ENCODE peak calls at places on chromosomes 4 and X, in ten cellular contexts. N is AG04449, L is esophagus squamous epithelium, P is kidney epithelial cell, I is HL-60, U is cardiac fibroblast, Q is uterus, V is right cardiac atrium, A is lung, W is body of pancreas. Z is an unnamed sample.

GRCh38 chr4:140533951-140534480 is 10.0 kb downstream of the ELMOD2 start:
- DNase-seq in Q (no peak), V (no peak), L (no peak), N (no peak), A (no peak), I (no peak), P (no peak), W (no peak), U (peak), Z (no peak)

GRCh38 chrX:151180400-151180799 is 4.0 kb downstream of the GPR50 start:
- DNase-seq in I (no peak), Q (no peak), L (no peak), W (no peak), N (no peak), A (no peak), P (no peak), V (no peak), U (no peak), Z (no peak)

GRCh38 chr4:158865520-158866177 is 96.8 kb downstream of the FNIP2 start:
- DNase-seq in W (no peak), N (no peak), L (no peak), V (no peak), I (no peak), U (peak), P (no peak), Q (no peak), A (no peak), Z (no peak)

GRCh38 chrX:96474357-96475125 is 210.1 kb upstream of the DIAPH2 start:
- DNase-seq in L (no peak), W (no peak), Q (no peak), N (no peak), U (peak), P (no peak), A (no peak), I (no peak), V (no peak), Z (no peak)

GRCh38 chr4:135492439-135492838 is 1290.8 kb upstream of the PABPC4L start:
- DNase-seq in W (no peak), U (no peak), Q (no peak), A (no peak), N (no peak), P (no peak), I (no peak), V (no peak), L (no peak), Z (no peak)

GRCh38 chr4:182973421-182974340 is 56.5 kb upstream of the DCTD start:
- DNase-seq in N (no peak), P (no peak), U (peak), V (no peak), L (no peak), W (no peak), I (no peak), A (no peak), Q (no peak), Z (peak)

GRCh38 chrX:10986616-10987015 is 124.5 kb upstream of the HCCS start:
- DNase-seq in P (no peak), W (no peak), L (no peak), V (no peak), I (no peak), A (no peak), N (no peak), Q (no peak), U (no peak), Z (no peak)

GRCh38 chr4:184980261-184980660 is 38.0 kb upstream of the HELT start:
- DNase-seq in I (no peak), Q (no peak), V (no peak), A (no peak), W (no peak), L (no peak), U (no peak), N (no peak), P (no peak), Z (no peak)

GRCh38 chr4:139656614-139657486 is 8.8 kb upstream of the MGST2 start:
- DNase-seq in L (no peak), U (peak), A (peak), N (no peak), W (peak), I (peak), P (no peak), Q (peak), V (peak), Z (no peak)

GRCh38 chr4:123986268-123986798 is 589.7 kb downstream of the SPRY1 start:
- DNase-seq in L (peak), I (no peak), P (peak), W (no peak), V (peak), N (peak), U (peak), Q (peak), A (peak), Z (peak)

GRCh38 chrX:155745792-155746191 is 133.0 kb upstream of the TMLHE start:
- DNase-seq in P (peak), L (no peak), A (no peak), N (no peak), V (peak), I (no peak), W (peak), Q (peak), U (peak), Z (peak)

GRCh38 chr4:145177906-145178538 is 2.4 kb downstream of the OTUD4 start:
- DNase-seq in U (peak), P (no peak), V (no peak), W (no peak), A (no peak), I (peak), N (no peak), L (no peak), Q (no peak), Z (no peak)

GRCh38 chrX:53445977-53446376 is 11.8 kb upstream of the HSD17B10 start:
- DNase-seq in A (peak), P (no peak), V (peak), U (peak), W (peak), N (no peak), Q (no peak), I (peak), L (no peak), Z (no peak)

GRCh38 chr4:152115794-152116193 is 355.0 kb upstream of the GATB start:
- DNase-seq in I (no peak), A (no peak), W (no peak), V (no peak), N (no peak), P (no peak), U (no peak), Q (no peak), L (no peak), Z (no peak)

GRCh38 chrX:130110379-130111219 is at the start of gene ELF4:
- DNase-seq in I (peak), U (peak), L (peak), A (no peak), W (peak), P (no peak), V (no peak), Q (peak), N (no peak), Z (no peak)

GRCh38 chr4:73620115-73620792 is at the start of gene RASSF6:
- DNase-seq in I (peak), V (no peak), P (no peak), U (no peak), L (no peak), N (no peak), Q (no peak), W (peak), A (peak), Z (no peak)

GRCh38 chr4:2934077-2934812 is 29.0 kb downstream of the NOP14 start:
- DNase-seq in N (no peak), W (peak), I (peak), L (no peak), P (no peak), A (peak), U (peak), Q (peak), V (peak), Z (no peak)

GRCh38 chr4:18582841-18583240 is 561.3 kb upstream of the LCORL start:
- DNase-seq in U (no peak), Q (no peak), W (no peak), I (no peak), P (no peak), A (no peak), V (no peak), N (no peak), L (no peak), Z (no peak)

GRCh38 chr4:119579823-119580222 is 48.8 kb downstream of the PDE5A start:
- DNase-seq in V (no peak), A (no peak), P (no peak), I (no peak), N (no peak), L (no peak), Q (no peak), W (peak), U (no peak), Z (no peak)

GRCh38 chr4:81330018-81330417 is 115.0 kb upstream of the PRKG2 start:
- DNase-seq in N (no peak), U (no peak), V (no peak), A (no peak), W (no peak), Q (no peak), I (no peak), L (no peak), P (no peak), Z (no peak)

GRCh38 chr4:6509587-6509986 is 37.2 kb upstream of the PPP2R2C start:
- DNase-seq in I (no peak), U (no peak), V (no peak), W (no peak), Q (no peak), A (no peak), L (no peak), N (no peak), P (no peak), Z (no peak)

GRCh38 chr4:15118281-15118680 is 116.0 kb downstream of the CPEB2 start:
- DNase-seq in I (no peak), L (no peak), N (peak), Q (no peak), P (no peak), A (no peak), U (no peak), V (no peak), W (no peak), Z (peak)

GRCh38 chr4:181475781-181476180 is 767.4 kb upstream of the TENM3 start:
- DNase-seq in U (no peak), I (no peak), V (no peak), L (no peak), N (no peak), A (no peak), W (no peak), P (no peak), Q (no peak), Z (no peak)

GRCh38 chrX:69538321-69538876 is 34.3 kb downstream of the NALF2 start:
- DNase-seq in Q (peak), P (no peak), U (peak), I (peak), A (peak), N (no peak), V (peak), L (no peak), W (peak), Z (no peak)

GRCh38 chrX:5907202-5907601 is 321.5 kb downstream of the NLGN4X start:
- DNase-seq in U (no peak), Q (no peak), A (no peak), I (no peak), L (no peak), W (no peak), N (no peak), P (no peak), V (no peak), Z (no peak)

GRCh38 chr4:41932988-41933387 is 2.2 kb upstream of the TMEM33 start:
- DNase-seq in W (no peak), Q (no peak), I (no peak), U (no peak), N (no peak), A (no peak), L (no peak), V (no peak), P (no peak), Z (no peak)

GRCh38 chr4:41930139-41930831 is 4.9 kb upstream of the TMEM33 start:
- DNase-seq in L (no peak), V (no peak), U (no peak), Q (no peak), I (no peak), N (no peak), A (no peak), W (no peak), P (no peak), Z (no peak)

GRCh38 chr4:41935652-41936021 is 408 bp downstream of the TMEM33 start:
- DNase-seq in V (no peak), U (peak), Q (no peak), A (no peak), W (no peak), P (no peak), L (no peak), N (no peak), I (peak), Z (peak)

GRCh38 chr4:41934813-41935651 is at the start of gene TMEM33:
- DNase-seq in I (peak), V (peak), L (peak), Q (peak), N (peak), U (peak), W (peak), P (peak), A (peak), Z (peak)

GRCh38 chr4:41933997-41934812 is 1.0 kb upstream of the TMEM33 start:
- DNase-seq in A (peak), N (no peak), P (no peak), V (no peak), L (no peak), I (peak), U (no peak), W (no peak), Q (no peak), Z (no peak)
- H3K4me3 ChIP-seq in A (no peak), N (no peak), P (no peak), V (peak), L (peak), I (peak), U (no peak), W (no peak), Q (peak), Z (peak)

GRCh38 chrX:7169627-7170026 is 21.7 kb upstream of the PUDP start:
- DNase-seq in I (no peak), L (no peak), P (no peak), U (no peak), V (no peak), A (no peak), Q (no peak), W (peak), N (no peak), Z (no peak)
- H3K4me3 ChIP-seq in I (no peak), L (no peak), P (no peak), U (no peak), V (no peak), A (no peak), Q (no peak), W (no peak), N (no peak), Z (no peak)

DNA sequence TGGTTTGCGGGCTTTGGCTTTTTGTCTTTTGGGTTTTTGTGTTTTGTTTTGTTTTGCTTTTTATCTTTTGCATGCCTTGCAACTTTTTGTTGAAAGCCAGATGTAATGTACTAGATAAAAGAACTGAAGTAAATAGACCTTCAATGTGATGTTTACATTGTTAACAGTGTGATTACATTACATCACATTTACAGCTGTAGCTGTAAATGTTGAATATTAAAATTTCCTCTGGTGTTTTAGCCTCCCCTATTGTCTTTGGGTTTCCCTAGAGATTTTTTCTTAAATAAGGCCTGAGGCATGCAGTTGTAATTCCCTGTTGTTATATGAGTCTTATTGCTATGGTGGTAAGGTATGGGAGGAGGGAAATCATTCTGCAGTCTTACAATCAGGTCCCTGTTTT is 275.0 kb downstream of the PARM1 start:
- DNase-seq in P (no peak), V (no peak), A (no peak), W (no peak), L (no peak), I (no peak), Q (no peak), N (no peak), U (no peak), Z (no peak)
- H3K4me3 ChIP-seq in P (no peak), V (no peak), A (no peak), W (no peak), L (no peak), I (no peak), Q (no peak), N (no peak), U (no peak), Z (no peak)

DNA sequence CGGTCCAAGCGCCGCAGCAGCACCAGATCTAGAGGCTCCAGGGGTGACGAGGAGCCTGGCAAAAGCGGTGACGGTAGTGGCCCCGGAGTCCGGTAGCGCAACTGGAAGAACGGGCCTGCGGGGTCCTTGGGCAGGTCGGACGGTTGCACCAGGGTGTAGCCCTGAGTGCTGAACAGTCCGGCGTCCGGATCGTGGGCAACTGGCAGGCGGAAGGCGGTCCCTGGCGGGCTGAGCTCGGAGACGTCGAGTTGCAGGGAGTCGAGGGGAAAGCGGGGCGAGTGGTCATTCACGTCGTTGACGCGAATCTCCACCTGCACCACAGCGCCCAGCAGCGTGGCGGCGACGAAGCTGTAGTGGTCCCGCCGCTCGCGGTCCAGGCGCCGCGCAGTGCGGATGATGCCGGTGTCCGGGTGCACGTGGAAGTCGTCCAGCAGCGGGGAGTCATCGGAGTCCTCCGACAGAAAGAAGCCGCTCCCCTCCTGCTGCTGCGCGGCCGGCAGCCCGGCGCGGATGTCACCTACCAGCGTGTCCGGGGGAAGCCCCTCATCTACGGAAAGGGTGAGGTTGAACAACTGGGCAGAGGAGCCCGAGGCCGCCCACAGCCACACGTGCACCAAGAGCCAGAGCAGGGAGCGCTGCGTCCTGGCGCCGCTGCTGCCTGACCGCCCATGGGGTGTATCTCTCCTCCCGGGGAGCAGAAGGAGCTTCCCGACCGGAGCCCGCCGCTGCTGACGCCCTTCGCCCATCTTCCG is 834 bp downstream of the DCHS2 start:
- DNase-seq in L (no peak), N (no peak), W (no peak), V (no peak), U (no peak), I (no peak), P (no peak), A (no peak), Q (peak), Z (no peak)
- H3K4me3 ChIP-seq in L (peak), N (no peak), W (no peak), V (peak), U (no peak), I (peak), P (peak), A (no peak), Q (peak), Z (peak)

GRCh38 chr4:80202190-80202711 is 4.9 kb downstream of the PRDM8 start:
- DNase-seq in L (peak), P (no peak), N (no peak), I (peak), A (peak), U (peak), Q (peak), V (peak), W (peak), Z (no peak)
- H3K4me3 ChIP-seq in L (peak), P (peak), N (peak), I (peak), A (peak), U (peak), Q (peak), V (peak), W (peak), Z (peak)

DNA sequence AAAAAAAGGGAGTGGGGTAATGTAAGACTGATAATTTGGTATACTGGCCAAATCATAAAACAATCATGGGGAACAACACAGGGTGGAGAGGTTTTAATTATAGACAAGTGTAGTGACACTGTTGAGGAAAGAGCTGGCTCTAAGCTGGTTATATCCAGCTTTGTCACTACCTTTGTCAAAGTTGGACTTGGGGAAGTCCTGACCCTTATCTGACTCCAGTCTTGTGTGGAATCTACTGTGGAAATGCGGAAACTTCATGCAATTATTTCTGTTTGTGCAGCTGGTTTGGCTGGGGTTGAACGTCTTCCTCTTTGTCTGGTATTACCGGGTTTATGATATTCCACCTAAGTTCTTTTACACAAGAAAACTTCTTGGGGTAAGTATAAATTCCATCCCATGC is 1.9 kb downstream of the CYBB start:
- DNase-seq in I (peak), V (no peak), A (no peak), U (no peak), N (no peak), L (no peak), Q (no peak), P (no peak), W (no peak), Z (no peak)
- H3K4me3 ChIP-seq in I (peak), V (no peak), A (no peak), U (no peak), N (no peak), L (peak), Q (no peak), P (no peak), W (no peak), Z (no peak)

GRCh38 chr4:76256032-76256431 is 4.5 kb downstream of the FAM47E start:
- DNase-seq in I (no peak), V (no peak), W (no peak), N (no peak), A (no peak), L (no peak), P (no peak), Q (no peak), U (no peak), Z (no peak)

GRCh38 chr4:76253511-76253910 is 2.0 kb downstream of the FAM47E start:
- DNase-seq in A (no peak), L (no peak), V (no peak), P (no peak), U (no peak), W (no peak), N (no peak), I (no peak), Q (no peak), Z (no peak)

GRCh38 chr4:76251448-76252270 is at the start of gene FAM47E:
- DNase-seq in W (peak), Q (peak), L (no peak), P (peak), V (peak), I (peak), A (peak), N (no peak), U (peak), Z (peak)

GRCh38 chr4:76250962-76251361 is 559 bp upstream of the FAM47E start:
- DNase-seq in P (no peak), W (peak), A (no peak), V (no peak), I (no peak), U (peak), L (no peak), N (no peak), Q (no peak), Z (no peak)

GRCh38 chr4:76252271-76252653 is 741 bp downstream of the FAM47E start:
- DNase-seq in V (no peak), W (no peak), Q (no peak), I (no peak), P (no peak), L (no peak), N (no peak), U (no peak), A (no peak), Z (no peak)
- H3K4me3 ChIP-seq in V (peak), W (peak), Q (no peak), I (no peak), P (peak), L (peak), N (no peak), U (no peak), A (no peak), Z (peak)